ENCODE peak calls at places on chromosome 2, in eight cellular contexts. R, N, Z, A, F, X, I and K are unnamed samples.

GRCh38 chr2:227848586-227848985 is 22.8 kb upstream of the DAW1 start:
- DNase-seq in R (no peak), N (no peak), Z (no peak), A (no peak), F (no peak), X (no peak), I (no peak), K (no peak)

GRCh38 chr2:64404002-64404731 is 49.8 kb upstream of the LGALSL start:
- DNase-seq in R (no peak), N (no peak), Z (peak), A (peak), F (no peak), X (peak), I (no peak), K (peak)

GRCh38 chr2:7133521-7133920 is 216.3 kb downstream of the RNF144A start:
- DNase-seq in R (no peak), N (no peak), Z (no peak), A (no peak), F (no peak), X (no peak), I (no peak), K (no peak)

GRCh38 chr2:130837175-130837810 is 579 bp downstream of the ARHGEF4 start:
- DNase-seq in R (no peak), N (no peak), Z (no peak), A (no peak), F (no peak), X (no peak), I (no peak), K (no peak)

GRCh38 chr2:109148347-109148746 is 19.3 kb downstream of the SH3RF3 start:
- DNase-seq in R (no peak), N (no peak), Z (no peak), A (no peak), F (no peak), X (no peak), I (no peak), K (no peak)

GRCh38 chr2:9074930-9075329 is 71.4 kb upstream of the MBOAT2 start:
- DNase-seq in R (no peak), N (no peak), Z (no peak), A (no peak), F (no peak), X (no peak), I (no peak), K (no peak)

GRCh38 chr2:215466097-215466909 is 30.4 kb upstream of the FN1 start:
- DNase-seq in R (no peak), N (no peak), Z (no peak), A (no peak), F (no peak), X (no peak), I (no peak), K (no peak)

GRCh38 chr2:237181844-237182243 is 96.2 kb downstream of the COPS8 start:
- DNase-seq in R (no peak), N (no peak), Z (no peak), A (no peak), F (no peak), X (no peak), I (no peak), K (no peak)

GRCh38 chr2:10868465-10869314 is 43.0 kb upstream of the KCNF1 start:
- DNase-seq in R (no peak), N (peak), Z (no peak), A (no peak), F (no peak), X (no peak), I (no peak), K (no peak)

GRCh38 chr2:232473467-232473890 is 14.2 kb downstream of the ECEL1 start:
- DNase-seq in R (no peak), N (no peak), Z (no peak), A (no peak), F (no peak), X (no peak), I (no peak), K (no peak)